ENCODE peak calls at places on chromosomes 7 and 10, in eight cellular contexts. H is PC-9, X is NCI-H446, A is sciatic nerve, Y is NCI-H69, I is foreskin keratinocyte, L is iPS-NIHi11, T is adrenal gland. Z is an unnamed sample.

GRCh38 chr10:97520978-97521761 is 22.4 kb downstream of the UBTD1 start:
- DNase-seq in H (peak; percentile 58), L (peak; percentile 64), Y (peak; percentile 26), X (no peak), I (no peak), A (no peak), T (no peak), Z (peak; percentile 50)

GRCh38 chr7:132709971-132710567 is 133.8 kb upstream of the PLXNA4 start:
- DNase-seq in T (peak; percentile 18), H (peak; percentile 31), I (peak; percentile 18), L (no peak), A (no peak), Y (peak; percentile 35), X (peak; percentile 9), Z (peak; percentile 45)

GRCh38 chr7:79593819-79594218 is 140.4 kb upstream of the MAGI2 start:
- DNase-seq in A (no peak), L (no peak), I (no peak), T (no peak), H (no peak), X (peak; percentile 85), Y (peak; percentile 96), Z (no peak)

GRCh38 chr10:2839081-2839725 is 228.1 kb upstream of the PFKP start:
- DNase-seq in H (no peak), A (peak; percentile 64), L (peak; percentile 76), I (no peak), X (peak; percentile 20), Y (peak; percentile 35), T (peak; percentile 21), Z (peak; percentile 72)

GRCh38 chr10:70343712-70344111 is 38.7 kb downstream of the LRRC20 start:
- DNase-seq in A (no peak), H (no peak), X (no peak), L (no peak), I (no peak), T (no peak), Y (no peak), Z (no peak)

GRCh38 chr7:927031-927671 is 27.3 kb downstream of the ADAP1 start:
- DNase-seq in Y (no peak), A (peak; percentile 56), I (no peak), H (no peak), X (no peak), T (no peak), L (peak; percentile 2), Z (peak; percentile 53)

GRCh38 chr7:67937717-67938191 is 941.1 kb downstream of the TYW1 start:
- DNase-seq in L (no peak), Y (no peak), I (peak; percentile 99), H (peak; percentile 66), A (no peak), T (peak; percentile 53), X (no peak), Z (peak; percentile 81)

GRCh38 chr7:25894002-25894901 is 257.7 kb upstream of the NFE2L3 start:
- DNase-seq in T (peak; percentile 50), H (no peak), X (peak; percentile 36), Y (peak; percentile 61), I (peak; percentile 93), L (peak; percentile 41), A (no peak), Z (peak; percentile 92)

GRCh38 chr7:12646139-12646538 is 41.3 kb upstream of the ARL4A start:
- DNase-seq in A (no peak), T (no peak), Y (no peak), X (no peak), H (no peak), L (peak; percentile 13), I (no peak), Z (peak; percentile 41)

GRCh38 chr10:48285710-48286109 is 11.2 kb upstream of the FRMPD2 start:
- DNase-seq in L (no peak), I (no peak), A (no peak), Y (peak; percentile 74), T (no peak), H (no peak), X (peak; percentile 46), Z (no peak)

GRCh38 chr7:97819161-97819560 is 53.0 kb downstream of the ASNS start:
- DNase-seq in T (no peak), L (peak; percentile 17), X (no peak), A (no peak), H (no peak), Y (peak; percentile 54), I (no peak), Z (peak; percentile 42)

GRCh38 chr10:132248455-132249231 is 59.1 kb downstream of the STK32C start:
- DNase-seq in H (no peak), Y (peak; percentile 78), A (no peak), T (peak; percentile 48), X (peak; percentile 50), L (peak; percentile 98), I (no peak), Z (peak; percentile 45)

Z was measured in mesendoderm.